ENCODE peak calls at places on chromosomes 7 and 10, in four cellular contexts. One of them, this sample, is unnamed.

GRCh38 chr7:146961617-146962016 is 845.0 kb downstream of the CNTNAP2 start:
- DNase-seq in NCI-H2081: no peak
- DNase-seq in B cell: no peak
- DNase-seq in heart left ventricle: no peak
- DNase-seq in this sample: no peak

GRCh38 chr7:33107136-33108066 is 1.8 kb downstream of the RP9 start:
- DNase-seq in NCI-H2081: peak
- DNase-seq in B cell: peak
- DNase-seq in heart left ventricle: no peak
- DNase-seq in this sample: peak

GRCh38 chr10:133309720-133310398 is 1.1 kb downstream of the ZNF511 start:
- DNase-seq in NCI-H2081: peak
- DNase-seq in B cell: no peak
- DNase-seq in heart left ventricle: no peak
- DNase-seq in this sample: no peak

GRCh38 chr10:91653214-91653875 is 20.5 kb upstream of the PPP1R3C start:
- DNase-seq in NCI-H2081: no peak
- DNase-seq in B cell: no peak
- DNase-seq in heart left ventricle: no peak
- DNase-seq in this sample: no peak

GRCh38 chr7:70571403-70571911 is 560.5 kb upstream of the GALNT17 start:
- DNase-seq in NCI-H2081: no peak
- DNase-seq in B cell: no peak
- DNase-seq in heart left ventricle: no peak
- DNase-seq in this sample: no peak

GRCh38 chr7:37982423-37982822 is 62.0 kb downstream of the EPDR1 start:
- DNase-seq in NCI-H2081: no peak
- DNase-seq in B cell: no peak
- DNase-seq in heart left ventricle: no peak
- DNase-seq in this sample: peak

GRCh38 chr10:97914837-97915211 is 65.2 kb downstream of the GOLGA7B start:
- DNase-seq in NCI-H2081: peak
- DNase-seq in B cell: peak
- DNase-seq in heart left ventricle: peak
- DNase-seq in this sample: peak

GRCh38 chr10:7337431-7338171 is 73.2 kb downstream of the SFMBT2 start:
- DNase-seq in NCI-H2081: no peak
- DNase-seq in B cell: no peak
- DNase-seq in heart left ventricle: no peak
- DNase-seq in this sample: no peak

This sample was measured in adrenal gland.